ENCODE peak calls at places on chromosomes 16 and 17, in eight cellular contexts. H is T1000, V is naive B cell, L is C1 segment of cervical spinal cord, N is smooth muscle cell of the brain vasculature, Z is NCI-H748 treated with DMSO at 0.1 percent for 48 hours, R is heart left ventricle, M is T-helper 2 cell. T is an unnamed sample.

GRCh38 chr17:65809366-65809765 is 247.9 kb upstream of the AXIN2 start:
- DNase-seq in L (no peak), V (no peak), H (no peak), N (no peak), Z (no peak), R (no peak), M (no peak), T (no peak)

GRCh38 chr17:74731347-74731605 is 5.8 kb upstream of the RAB37 start:
- DNase-seq in H (no peak), V (no peak), M (no peak), R (no peak), N (no peak), Z (no peak), L (no peak), T (no peak)

GRCh38 chr17:48623583-48623982 is 2.6 kb downstream of the HOXB9 start:
- DNase-seq in Z (no peak), N (no peak), M (no peak), H (no peak), V (no peak), R (no peak), L (no peak), T (no peak)

GRCh38 chr16:50945136-50945535 is 203.2 kb downstream of the CYLD start:
- DNase-seq in V (no peak), N (no peak), L (no peak), M (no peak), Z (no peak), H (no peak), R (no peak), T (no peak)

GRCh38 chr17:69356625-69357024 is 29.7 kb upstream of the ABCA5 start:
- DNase-seq in H (no peak), V (no peak), Z (no peak), N (no peak), R (no peak), L (no peak), M (no peak), T (no peak)

GRCh38 chr16:82033006-82033405 is 2.0 kb upstream of the HSD17B2 start:
- DNase-seq in R (no peak), N (no peak), V (no peak), Z (no peak), L (no peak), H (no peak), M (no peak), T (no peak)

GRCh38 chr16:70428178-70428998 is 10.5 kb downstream of the ST3GAL2 start:
- DNase-seq in L (peak), V (no peak), Z (no peak), H (peak), M (no peak), R (peak), N (peak), T (peak)

GRCh38 chr17:77697480-77698400 is 260.8 kb upstream of the TNRC6C start:
- DNase-seq in L (no peak), N (no peak), H (no peak), Z (no peak), M (no peak), R (no peak), V (no peak), T (no peak)

GRCh38 chr16:25135239-25135878 is 23.8 kb downstream of the LCMT1 start:
- DNase-seq in Z (peak), L (no peak), N (no peak), H (no peak), M (no peak), V (no peak), R (no peak), T (no peak)

GRCh38 chr17:1060991-1061390 is 64.1 kb downstream of the TIMM22 start:
- DNase-seq in V (no peak), M (no peak), N (peak), H (peak), Z (no peak), L (no peak), R (no peak), T (no peak)

GRCh38 chr16:28192811-28193529 is 18.8 kb downstream of the XPO6 start:
- DNase-seq in V (peak), L (no peak), R (no peak), Z (no peak), N (no peak), H (no peak), M (peak), T (peak)

GRCh38 chr17:43383372-43383771 is 15.4 kb upstream of the ARL4D start:
- DNase-seq in R (no peak), N (no peak), M (no peak), V (no peak), L (no peak), Z (no peak), H (no peak), T (no peak)

GRCh38 chr16:25192096-25192495 is 24.7 kb upstream of the AQP8 start:
- DNase-seq in V (no peak), R (no peak), N (no peak), H (peak), Z (no peak), L (no peak), M (no peak), T (no peak)

GRCh38 chr16:88703486-88704309 is 2.5 kb downstream of the RNF166 start:
- DNase-seq in L (peak), R (no peak), M (peak), N (no peak), V (peak), Z (no peak), H (no peak), T (peak)

GRCh38 chr16:1018447-1018846 is 36.9 kb downstream of the SOX8 start:
- DNase-seq in H (no peak), V (no peak), N (no peak), R (no peak), M (no peak), L (no peak), Z (no peak), T (no peak)

GRCh38 chr17:17971431-17972125 is 622 bp downstream of the TOM1L2 start:
- DNase-seq in H (no peak), L (no peak), N (no peak), Z (no peak), R (peak), M (peak), V (peak), T (no peak)

GRCh38 chr16:88891083-88891482 is 24.6 kb upstream of the PABPN1L start:
- DNase-seq in L (no peak), Z (no peak), H (no peak), N (no peak), R (no peak), M (no peak), V (no peak), T (no peak)

GRCh38 chr17:2796164-2797140 is at the start of gene RAP1GAP2:
- DNase-seq in N (no peak), R (peak), M (peak), L (no peak), V (peak), Z (no peak), H (no peak), T (no peak)

GRCh38 chr17:8173056-8173870 is 2.9 kb downstream of the TMEM107 start:
- DNase-seq in Z (peak), M (no peak), L (peak), V (peak), N (no peak), R (peak), H (peak), T (peak)

GRCh38 chr17:78315355-78316114 is 44.3 kb downstream of the SOCS3 start:
- DNase-seq in L (no peak), Z (no peak), V (no peak), H (peak), M (no peak), N (peak), R (peak), T (peak)

GRCh38 chr16:65538945-65539344 is 417.1 kb upstream of the CDH11 start:
- DNase-seq in N (no peak), M (no peak), L (no peak), Z (no peak), H (no peak), R (no peak), V (no peak), T (no peak)

GRCh38 chr17:72122668-72123495 is 2.1 kb downstream of the SOX9 start:
- DNase-seq in N (no peak), R (no peak), M (no peak), H (peak), V (no peak), L (no peak), Z (no peak), T (peak)

GRCh38 chr16:55465077-55465896 is 13.7 kb upstream of the MMP2 start:
- DNase-seq in L (peak), M (peak), N (peak), H (peak), R (peak), Z (peak), V (peak), T (peak)

GRCh38 chr17:2120550-2121335 is 65.8 kb downstream of the HIC1 start:
- DNase-seq in Z (no peak), M (no peak), L (no peak), N (no peak), H (no peak), R (no peak), V (no peak), T (no peak)

GRCh38 chr17:81396722-81397313 is 1.6 kb downstream of the BAHCC1 start:
- DNase-seq in N (no peak), M (no peak), L (no peak), R (no peak), H (peak), V (peak), Z (peak), T (no peak)

GRCh38 chr16:14285542-14286380 is 214.6 kb downstream of the MRTFB start:
- DNase-seq in R (peak), H (peak), V (peak), M (peak), L (peak), Z (peak), N (peak), T (peak)

GRCh38 chr16:11129378-11129781 is 126.6 kb downstream of the SOCS1 start:
- DNase-seq in L (no peak), H (no peak), Z (no peak), M (no peak), N (peak), V (no peak), R (no peak), T (no peak)

GRCh38 chr16:64695684-64696083 is 426.2 kb downstream of the CDH11 start:
- DNase-seq in M (no peak), L (no peak), R (no peak), N (no peak), Z (no peak), H (no peak), V (no peak), T (no peak)

GRCh38 chr17:43418441-43419374 is 19.9 kb downstream of the ARL4D start:
- DNase-seq in V (no peak), H (peak), R (no peak), M (no peak), L (no peak), Z (peak), N (peak), T (no peak)

GRCh38 chr17:35489944-35490343 is 41.4 kb upstream of the SLFN13 start:
- DNase-seq in M (no peak), R (no peak), H (no peak), Z (no peak), N (no peak), L (no peak), V (no peak), T (no peak)

GRCh38 chr17:79892457-79893236 is 53.4 kb upstream of the CBX4 start:
- DNase-seq in V (no peak), R (peak), L (no peak), N (no peak), H (no peak), Z (peak), M (no peak), T (no peak)

GRCh38 chr17:7478276-7479138 is 924 bp downstream of the ZBTB4 start:
- DNase-seq in N (no peak), L (peak), R (peak), Z (no peak), M (peak), H (no peak), V (peak), T (peak)

GRCh38 chr17:79625706-79626105 is 14.9 kb upstream of the RBFOX3 start:
- DNase-seq in M (no peak), R (peak), H (no peak), L (no peak), N (no peak), Z (no peak), V (no peak), T (no peak)

GRCh38 chr16:67632415-67633172 is 12.3 kb upstream of the CARMIL2 start:
- DNase-seq in V (no peak), M (no peak), H (no peak), L (no peak), Z (no peak), R (no peak), N (peak), T (no peak)

GRCh38 chr16:27025581-27025980 is 41.1 kb upstream of the C16orf82 start:
- DNase-seq in H (no peak), Z (no peak), M (no peak), N (no peak), R (no peak), L (no peak), V (no peak), T (no peak)

GRCh38 chr16:69204106-69204655 is 17.2 kb downstream of the SNTB2 start:
- DNase-seq in N (no peak), R (no peak), V (no peak), H (no peak), Z (no peak), M (no peak), L (no peak), T (no peak)

GRCh38 chr16:13492046-13492445 is 427.9 kb upstream of the ERCC4 start:
- DNase-seq in L (no peak), Z (no peak), N (no peak), M (no peak), H (no peak), R (no peak), V (no peak), T (no peak)

T was measured in GM10248.